ENCODE peak calls at places on chromosome 16, in six cellular contexts. R is GM23248, J is Caco-2, M is sigmoid colon, D is astrocyte of the spinal cord, P is tibial nerve. E is an unnamed sample.

GRCh38 chr16:16007743-16008111 is 58.3 kb downstream of the ABCC1 start:
- DNase-seq in M (no peak), P (no peak), J (no peak), D (no peak), R (no peak), E (no peak)

GRCh38 chr16:65634291-65634690 is 512.4 kb upstream of the CDH11 start:
- DNase-seq in D (no peak), P (no peak), R (peak; percentile 28), J (no peak), M (no peak), E (no peak)

GRCh38 chr16:30740364-30741251 is 7.6 kb upstream of the PHKG2 start:
- DNase-seq in D (peak; percentile 74), P (peak; percentile 78), R (peak; percentile 91), J (peak; percentile 92), M (peak; percentile 92), E (no peak)

GRCh38 chr16:58299757-58300349 is 5.0 kb upstream of the PRSS54 start:
- DNase-seq in J (peak; percentile 32), P (no peak), D (no peak), M (no peak), R (peak; percentile 23), E (peak; percentile 28)

GRCh38 chr16:85437161-85438052 is 175.7 kb upstream of the GSE1 start:
- DNase-seq in P (no peak), M (peak; percentile 80), R (peak; percentile 40), D (no peak), J (peak; percentile 89), E (no peak)

GRCh38 chr16:84631882-84632281 is 14.0 kb upstream of the COTL1 start:
- DNase-seq in P (no peak), D (no peak), R (no peak), M (no peak), J (no peak), E (no peak)

GRCh38 chr16:48965391-48965790 is 316.2 kb downstream of the CBLN1 start:
- DNase-seq in P (no peak), R (no peak), M (no peak), D (no peak), J (no peak), E (no peak)

GRCh38 chr16:85899444-85899843 is 482 bp downstream of the IRF8 start:
- DNase-seq in P (no peak), R (no peak), J (no peak), D (no peak), M (no peak), E (no peak)

GRCh38 chr16:14475370-14476139 is 154.5 kb downstream of the PARN start:
- DNase-seq in D (no peak), M (no peak), J (peak; percentile 12), P (no peak), R (peak; percentile 80), E (no peak)

GRCh38 chr16:73179671-73180370 is 131.9 kb upstream of the ZFHX3 start:
- DNase-seq in P (no peak), M (peak; percentile 82), D (no peak), J (no peak), R (no peak), E (no peak)

GRCh38 chr16:58511933-58512815 is 3.1 kb upstream of the SETD6 start:
- DNase-seq in P (peak; percentile 57), J (peak; percentile 89), D (peak; percentile 55), R (peak; percentile 72), M (peak; percentile 80), E (peak; percentile 67)

GRCh38 chr16:25007284-25007984 is 7.7 kb downstream of the ARHGAP17 start:
- DNase-seq in J (no peak), R (peak; percentile 75), P (no peak), D (peak; percentile 91), M (no peak), E (no peak)

GRCh38 chr16:14111713-14112538 is 40.8 kb downstream of the MRTFB start:
- DNase-seq in M (peak; percentile 81), D (no peak), J (no peak), R (peak; percentile 24), P (peak; percentile 31), E (no peak)

GRCh38 chr16:85836706-85837582 is 37.4 kb downstream of the COX4I1 start:
- DNase-seq in J (no peak), P (no peak), D (no peak), M (no peak), R (no peak), E (no peak)

GRCh38 chr16:89393731-89394406 is 96.5 kb downstream of the ANKRD11 start:
- DNase-seq in D (no peak), J (no peak), P (no peak), R (peak; percentile 51), M (peak; percentile 77), E (no peak)

GRCh38 chr16:4580245-4580644 is 24.1 kb downstream of the C16orf96 start:
- DNase-seq in P (no peak), D (peak; percentile 7), J (no peak), M (no peak), R (peak; percentile 56), E (no peak)

GRCh38 chr16:72066747-72067146 is 3.7 kb downstream of the HPR start:
- DNase-seq in M (no peak), J (peak; percentile 39), P (no peak), D (peak; percentile 43), R (peak; percentile 65), E (peak; percentile 46)

GRCh38 chr16:23013484-23013883 is 135.8 kb downstream of the USP31 start:
- DNase-seq in D (no peak), J (peak; percentile 3), M (no peak), P (no peak), R (peak; percentile 2), E (no peak)

GRCh38 chr16:64478258-64478906 is 643.5 kb downstream of the CDH11 start:
- DNase-seq in M (no peak), R (peak; percentile 86), J (peak; percentile 73), P (no peak), D (peak; percentile 91), E (no peak)

GRCh38 chr16:69937465-69937951 is 13.6 kb upstream of the CLEC18A start:
- DNase-seq in P (no peak), J (peak; percentile 48), R (peak; percentile 18), M (no peak), D (no peak), E (no peak)

GRCh38 chr16:71567931-71568330 is 9.0 kb downstream of the TAT start:
- DNase-seq in M (no peak), D (no peak), J (no peak), P (no peak), R (no peak), E (no peak)

GRCh38 chr16:47905771-47906170 is 250.0 kb downstream of the ABCC12 start:
- DNase-seq in R (peak; percentile 26), P (no peak), M (no peak), J (no peak), D (peak; percentile 39), E (no peak)

GRCh38 chr16:72480926-72481325 is 309.0 kb upstream of the PMFBP1 start:
- DNase-seq in D (peak; percentile 20), R (peak; percentile 55), M (no peak), P (no peak), J (no peak), E (no peak)

GRCh38 chr16:63315229-63315628 is 1279.0 kb upstream of the CDH8 start:
- DNase-seq in M (no peak), D (no peak), R (no peak), J (peak; percentile 14), P (no peak), E (no peak)

GRCh38 chr16:3243882-3244281 is 8.9 kb upstream of the ZNF200 start:
- DNase-seq in J (no peak), D (no peak), M (no peak), R (no peak), P (no peak), E (no peak)

GRCh38 chr16:3248596-3248995 is 7.8 kb downstream of the MEFV start:
- DNase-seq in R (no peak), J (no peak), D (no peak), P (no peak), M (no peak), E (no peak)

GRCh38 chr16:3246876-3247275 is 9.6 kb downstream of the MEFV start:
- DNase-seq in M (no peak), J (no peak), R (no peak), D (no peak), P (no peak), E (no peak)

GRCh38 chr16:3246002-3246401 is 10.4 kb downstream of the MEFV start:
- DNase-seq in J (no peak), P (no peak), D (no peak), M (no peak), R (no peak), E (no peak)

GRCh38 chr16:3242709-3243108 is 7.8 kb upstream of the ZNF200 start:
- DNase-seq in J (no peak), D (no peak), R (no peak), P (no peak), M (no peak), E (no peak)
- H3K4me3 ChIP-seq in J (no peak overlapping the region), D (no peak overlapping the region), R (no peak overlapping the region), P (no peak overlapping the region), M (no peak overlapping the region), E (no peak overlapping the region)

GRCh38 chr16:649646-650045 is 481 bp downstream of the WDR90 start:
- DNase-seq in P (no peak), M (no peak), D (no peak), R (peak; percentile 59), J (no peak), E (peak; percentile 16)
- H3K4me3 ChIP-seq in P (peak overlapping the region; percentile 42), M (peak overlapping the region; percentile 84), D (peak overlapping the region; percentile 61), R (peak overlapping the region; percentile 86), J (peak overlapping the region; percentile 69), E (no peak overlapping the region)

GRCh38 chr16:1532771-1533170 is 695 bp upstream of the TMEM204 start:
- DNase-seq in P (no peak), M (no peak), R (peak; percentile 19), D (no peak), J (no peak), E (no peak)
- H3K4me3 ChIP-seq in P (no peak overlapping the region), M (peak overlapping the region; percentile 60), R (no peak overlapping the region), D (no peak overlapping the region), J (no peak overlapping the region), E (no peak overlapping the region)

DNA sequence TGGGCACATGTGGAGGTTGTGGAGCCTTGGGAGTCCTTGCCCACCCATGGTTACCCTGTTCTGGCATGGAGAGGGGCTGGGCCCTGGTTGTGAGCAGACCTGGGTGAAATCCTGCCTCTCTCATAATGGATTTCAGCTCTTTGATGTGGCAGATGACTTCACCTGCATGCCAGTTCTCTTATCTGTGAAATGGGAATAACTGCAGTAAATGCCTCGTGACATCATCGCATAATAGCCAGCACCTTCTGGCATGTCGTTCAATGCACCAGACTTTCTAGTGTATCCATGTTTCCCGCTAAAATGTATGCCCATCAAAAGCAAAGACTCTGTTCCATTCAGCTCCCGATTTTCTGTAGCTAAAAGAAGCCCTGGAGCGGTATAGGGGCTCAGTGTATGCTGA is 197.6 kb downstream of the MAF start:
- DNase-seq in P (no peak), M (no peak), D (no peak), R (no peak), J (no peak), E (no peak)
- H3K4me3 ChIP-seq in P (no peak overlapping the region), M (no peak overlapping the region), D (no peak overlapping the region), R (no peak overlapping the region), J (no peak overlapping the region), E (no peak overlapping the region)

GRCh38 chr16:76946879-76947278 is 244.1 kb upstream of the MON1B start:
- DNase-seq in J (no peak), R (peak; percentile 56), D (peak; percentile 64), M (no peak), P (no peak), E (no peak)
- H3K4me3 ChIP-seq in J (no peak overlapping the region), R (no peak overlapping the region), D (no peak overlapping the region), M (no peak overlapping the region), P (no peak overlapping the region), E (no peak overlapping the region)

GRCh38 chr16:81718637-81719036 is 60.5 kb upstream of the PLCG2 start:
- DNase-seq in R (no peak), J (no peak), D (no peak), M (no peak), P (no peak), E (no peak)
- H3K4me3 ChIP-seq in R (no peak overlapping the region), J (no peak overlapping the region), D (no peak overlapping the region), M (no peak overlapping the region), P (no peak overlapping the region), E (peak overlapping the region; percentile 73)